ENCODE peak calls at places on chromosomes 3 and 15, in four cellular contexts. B is stomach, R is A549, Q is body of pancreas. S is an unnamed sample. For H3K4me1, the result is how much of the 10 kb centered on the place peaks cover.

GRCh38 chr3:59262076-59262498 is 212.3 kb upstream of the CFAP20DC start:
- DNase-seq in B (no peak), R (no peak), Q (no peak), S (peak)

GRCh38 chr3:12308517-12308916 is 19.6 kb downstream of the PPARG start:
- DNase-seq in B (no peak), R (peak), Q (no peak), S (no peak)

GRCh38 chr3:134644731-134645514 is 5.9 kb downstream of the KY start:
- DNase-seq in B (no peak), R (no peak), Q (no peak), S (no peak)

GRCh38 chr15:65414841-65415621 is 7.7 kb downstream of the IGDCC4 start:
- DNase-seq in B (no peak), R (peak), Q (peak), S (peak)

GRCh38 chr3:98978068-98978811 is 76.7 kb upstream of the DCBLD2 start:
- DNase-seq in B (no peak), R (no peak), Q (no peak), S (no peak)

GRCh38 chr3:113516115-113516505 is 1.2 kb upstream of the SPICE1 start:
- DNase-seq in B (no peak), R (peak), Q (no peak), S (no peak)

GRCh38 chr3:28564211-28564610 is 215.6 kb upstream of the AZI2 start:
- DNase-seq in B (no peak), R (no peak), Q (no peak), S (peak)

GRCh38 chr3:64141476-64141875 is 83.8 kb downstream of the PRICKLE2 start:
- DNase-seq in B (no peak), R (no peak), Q (no peak), S (no peak)

GRCh38 chr3:172595648-172596393 is 72.6 kb upstream of the TNFSF10 start:
- DNase-seq in B (peak), R (peak), Q (peak), S (no peak)

GRCh38 chr3:44065311-44065710 is 176.4 kb upstream of the TOPAZ1 start:
- DNase-seq in B (peak), R (no peak), Q (peak), S (peak)

GRCh38 chr15:40815042-40815678 is 7.9 kb upstream of the DNAJC17 start:
- DNase-seq in B (peak), R (no peak), Q (no peak), S (peak)

GRCh38 chr15:86916671-86917450 is 837.2 kb downstream of the AGBL1 start:
- DNase-seq in B (no peak), R (no peak), Q (no peak), S (peak)

GRCh38 chr15:71232411-71232810 is 117.1 kb downstream of the THSD4 start:
- DNase-seq in B (no peak), R (no peak), Q (no peak), S (no peak)

GRCh38 chr15:39613271-39613670 is 32.4 kb downstream of the THBS1 start:
- DNase-seq in B (no peak), R (no peak), Q (no peak), S (no peak)

GRCh38 chr3:94614192-94614591 is 551.3 kb downstream of the NSUN3 start:
- DNase-seq in B (no peak), R (no peak), Q (no peak), S (no peak)

GRCh38 chr15:49044002-49044401 is 2.2 kb downstream of the SECISBP2L start:
- DNase-seq in B (no peak), R (no peak), Q (no peak), S (no peak)

GRCh38 chr15:56215769-56216168 is 27.9 kb downstream of the RFX7 start:
- DNase-seq in B (no peak), R (no peak), Q (no peak), S (no peak)

GRCh38 chr3:155647988-155648591 is 96.8 kb downstream of the PLCH1 start:
- DNase-seq in B (no peak), R (no peak), Q (no peak), S (no peak)

GRCh38 chr3:163952499-163952898 is 1125.8 kb downstream of the SI start:
- DNase-seq in B (no peak), R (no peak), Q (no peak), S (no peak)

GRCh38 chr3:78666458-78666800 is 1101.4 kb downstream of the ROBO1 start:
- DNase-seq in B (no peak), R (peak), Q (no peak), S (no peak)

GRCh38 chr3:172354931-172355499 is 93.2 kb downstream of the GHSR start:
- DNase-seq in B (no peak), R (no peak), Q (no peak), S (no peak)

GRCh38 chr3:126939347-126939735 is 43.6 kb upstream of the PLXNA1 start:
- DNase-seq in B (no peak), R (no peak), Q (no peak), S (no peak)

GRCh38 chr3:49813497-49814174 is at the start of gene UBA7:
- DNase-seq in B (peak), R (no peak), Q (peak), S (peak)

GRCh38 chr15:32717290-32718081 is at the start of gene GREM1:
- DNase-seq in B (no peak), R (no peak), Q (no peak), S (no peak)

GRCh38 chr3:112334709-112335108 is 1.8 kb downstream of the CD200 start:
- DNase-seq in B (no peak), R (no peak), Q (no peak), S (no peak)

GRCh38 chr15:73794501-73795133 is 41.5 kb upstream of the INSYN1 start:
- DNase-seq in B (no peak), R (no peak), Q (no peak), S (peak)

GRCh38 chr3:161247049-161247448 is 25.9 kb downstream of the NMD3 start:
- DNase-seq in B (no peak), R (no peak), Q (no peak), S (no peak)

GRCh38 chr3:19931180-19931692 is 2.8 kb downstream of the EFHB start:
- DNase-seq in B (no peak), R (no peak), Q (no peak), S (no peak)

GRCh38 chr3:108946292-108947290 is 7.1 kb downstream of the GUCA1C start:
- DNase-seq in B (no peak), R (no peak), Q (no peak), S (no peak)

GRCh38 chr3:54427951-54428871 is 305.9 kb downstream of the CACNA2D3 start:
- DNase-seq in B (peak), R (peak), Q (peak), S (peak)

GRCh38 chr15:74062236-74062635 is 20.1 kb downstream of the GOLGA6A start:
- DNase-seq in B (no peak), R (no peak), Q (no peak), S (no peak)

GRCh38 chr15:32030795-32031194 is 480 bp downstream of the CHRNA7 start:
- DNase-seq in B (no peak), R (no peak), Q (no peak), S (peak)

GRCh38 chr15:78072080-78072892 is 5.2 kb downstream of the TBC1D2B start:
- DNase-seq in B (no peak), R (no peak), Q (no peak), S (no peak)

GRCh38 chr3:170848294-170848917 is 21.6 kb downstream of the RPL22L1 start:
- DNase-seq in B (no peak), R (no peak), Q (no peak), S (no peak)

DNA sequence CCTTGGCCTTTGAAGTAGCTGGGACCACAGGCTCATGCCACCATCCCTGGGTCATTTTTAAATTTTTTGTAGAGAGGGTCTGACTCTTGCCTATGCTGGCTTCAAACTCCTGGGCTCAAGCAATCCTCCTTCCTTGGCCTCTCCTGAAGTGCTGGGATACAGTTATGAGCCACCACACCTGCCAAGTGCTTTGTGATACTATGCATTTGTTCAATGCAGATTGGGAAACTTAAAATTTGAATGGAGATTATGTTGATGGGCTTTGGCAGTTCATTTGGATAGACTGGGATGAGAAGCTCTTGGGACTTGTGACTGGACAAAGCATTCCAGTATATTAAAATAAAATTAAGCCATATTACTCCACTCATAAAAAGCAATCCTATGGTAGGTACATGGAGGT is 3.9 kb upstream of the LMLN start:
- DNase-seq in B (no peak), R (no peak), Q (no peak), S (no peak)
- H3K4me1 ChIP-seq in B (half or more), R (under half), Q (half or more), S (under half)

GRCh38 chr3:40995271-40995670 is 204.0 kb upstream of the CTNNB1 start:
- DNase-seq in B (no peak), R (no peak), Q (no peak), S (no peak)

GRCh38 chr3:40997711-40998519 is 201.4 kb upstream of the CTNNB1 start:
- DNase-seq in B (no peak), R (no peak), Q (no peak), S (no peak)

GRCh38 chr3:40994611-40995010 is 204.7 kb upstream of the CTNNB1 start:
- DNase-seq in B (no peak), R (no peak), Q (no peak), S (no peak)

GRCh38 chr3:40996382-40996781 is 202.9 kb upstream of the CTNNB1 start:
- DNase-seq in B (no peak), R (no peak), Q (no peak), S (no peak)

DNA sequence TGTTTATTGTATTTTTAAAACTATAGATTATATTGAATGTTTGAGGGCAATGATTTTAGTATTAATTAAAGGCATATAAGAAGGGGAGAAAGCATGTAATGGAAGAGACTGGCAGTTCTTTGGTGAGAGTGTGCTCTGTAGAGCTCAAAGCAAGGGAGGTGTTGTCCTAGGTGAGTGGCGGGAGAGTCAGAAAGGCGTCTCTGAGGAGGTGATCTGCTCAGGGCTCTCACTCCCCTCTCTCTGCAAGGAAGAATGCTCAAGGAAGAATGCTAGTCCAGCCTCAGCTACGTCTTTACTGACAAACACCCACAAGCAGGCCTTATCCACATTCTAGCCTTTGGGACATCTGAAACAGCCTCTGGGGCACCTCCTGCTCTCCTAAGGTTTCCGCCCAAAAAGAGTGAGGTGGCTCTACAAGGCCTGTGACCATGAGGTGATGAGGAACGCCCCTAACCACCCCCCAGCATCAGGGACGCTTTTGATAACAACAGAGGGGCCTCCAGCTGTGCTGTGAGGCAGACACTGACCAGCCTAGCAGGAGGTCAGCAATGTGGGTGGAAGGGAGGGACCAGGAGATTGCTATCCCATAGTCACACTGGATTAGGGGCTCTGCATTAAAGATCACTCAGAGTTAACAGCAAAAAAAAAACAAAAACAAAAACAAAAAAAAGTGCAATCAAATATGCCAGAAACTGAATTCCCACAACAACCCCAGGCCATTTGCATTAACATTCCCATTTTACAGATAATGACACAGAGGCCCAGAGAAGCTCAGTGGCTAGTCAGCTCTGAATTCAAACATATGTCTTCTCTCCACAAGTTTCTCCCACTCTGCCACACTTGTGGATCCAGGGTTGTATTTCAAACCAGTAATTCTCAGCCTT is 202.2 kb upstream of the CTNNB1 start:
- DNase-seq in B (no peak), R (no peak), Q (no peak), S (no peak)
- H3K27ac ChIP-seq in B (no peak), R (no peak), Q (no peak), S (no peak)

GRCh38 chr3:129558772-129559564 is 16.0 kb downstream of the H1-8 start:
- DNase-seq in B (no peak), R (peak), Q (no peak), S (peak)

GRCh38 chr3:129559565-129560079 is 16.6 kb downstream of the H1-8 start:
- DNase-seq in B (no peak), R (no peak), Q (no peak), S (no peak)

GRCh38 chr3:129560931-129561594 is 18.1 kb downstream of the H1-8 start:
- DNase-seq in B (peak), R (no peak), Q (no peak), S (peak)

GRCh38 chr3:129561619-129562248 is 18.8 kb downstream of the H1-8 start:
- DNase-seq in B (no peak), R (no peak), Q (no peak), S (no peak)

GRCh38 chr3:129560269-129560787 is 17.4 kb downstream of the H1-8 start:
- DNase-seq in B (no peak), R (no peak), Q (no peak), S (no peak)
- H3K4me1 ChIP-seq in B (under half), R (under half), Q (under half), S (under half)

GRCh38 chr15:34336947-34337556 is 529 bp downstream of the SLC12A6 start:
- DNase-seq in B (no peak), R (no peak), Q (no peak), S (no peak)
- H3K27ac ChIP-seq in B (peak), R (peak), Q (peak), S (peak)

DNA sequence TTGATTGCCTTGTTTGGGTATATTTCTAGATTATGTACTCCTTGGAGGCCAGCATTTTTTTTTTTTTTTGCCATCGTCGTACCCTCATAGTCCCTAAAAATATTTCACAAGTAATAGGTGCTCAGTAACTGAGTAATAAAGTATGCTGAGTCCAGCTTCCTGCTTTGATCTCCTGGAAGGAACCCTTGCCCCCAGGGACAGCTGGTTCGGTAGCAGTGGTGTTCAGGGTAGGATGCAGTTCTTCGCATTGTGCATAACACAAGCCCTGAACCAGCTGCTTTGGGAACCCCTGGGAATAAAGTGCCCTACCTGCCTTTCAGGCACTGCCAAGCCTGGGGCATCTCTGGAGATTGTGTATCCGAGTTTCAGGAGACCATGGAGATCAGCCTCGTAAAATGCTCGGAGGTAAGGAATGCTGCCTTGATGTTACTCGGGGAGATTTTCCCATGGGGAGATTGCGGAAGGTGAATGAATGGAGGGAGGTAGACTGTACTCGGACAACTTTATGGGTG is 7.7 kb downstream of the MYZAP start:
- DNase-seq in B (no peak), R (no peak), Q (no peak), S (no peak)
- H3K4me1 ChIP-seq in B (half or more), R (under half), Q (half or more), S (under half)

GRCh38 chr3:185283374-185283935 is 29.6 kb upstream of the EHHADH start:
- DNase-seq in B (no peak), R (peak), Q (no peak), S (no peak)

GRCh38 chr3:185279582-185280138 is 25.8 kb upstream of the EHHADH start:
- DNase-seq in B (no peak), R (no peak), Q (no peak), S (no peak)

GRCh38 chr3:185280572-185281365 is 26.9 kb upstream of the EHHADH start:
- DNase-seq in B (no peak), R (peak), Q (no peak), S (no peak)

DNA sequence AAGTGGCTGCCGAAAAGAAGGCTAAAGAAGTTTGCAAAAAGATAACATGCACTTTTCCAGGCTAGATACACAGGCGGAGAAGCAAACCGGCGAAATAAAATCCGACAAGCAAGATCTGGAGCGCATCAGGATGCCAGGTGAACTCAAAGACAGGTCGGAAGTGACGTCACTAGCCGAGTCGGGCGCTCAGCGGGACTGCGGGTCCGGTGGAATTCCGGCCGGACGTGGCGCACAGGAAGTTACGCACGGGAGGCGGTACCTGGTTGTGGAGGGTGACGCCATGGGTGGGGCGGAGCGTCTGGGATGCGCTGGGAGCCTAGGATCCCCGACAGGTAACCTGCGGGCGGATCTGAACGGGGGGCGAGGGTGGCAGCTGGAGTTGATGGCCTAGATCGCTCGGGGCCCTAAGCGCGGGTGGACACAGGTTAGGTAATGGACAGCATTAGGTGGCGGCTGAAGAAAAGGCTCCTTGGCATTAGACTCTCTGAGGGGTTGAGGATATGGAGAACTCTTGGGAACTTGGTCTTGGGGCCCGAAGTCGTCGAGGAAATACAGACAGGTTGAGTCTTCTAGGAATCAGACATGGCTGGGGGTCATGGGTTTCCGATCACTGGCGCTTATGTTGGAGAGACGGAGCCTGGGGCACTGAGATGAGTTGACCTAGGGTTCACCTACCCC is 29.0 kb upstream of the EHHADH start:
- DNase-seq in B (peak), R (peak), Q (peak), S (peak)
- H3K27ac ChIP-seq in B (peak), R (peak), Q (peak), S (peak)

DNA sequence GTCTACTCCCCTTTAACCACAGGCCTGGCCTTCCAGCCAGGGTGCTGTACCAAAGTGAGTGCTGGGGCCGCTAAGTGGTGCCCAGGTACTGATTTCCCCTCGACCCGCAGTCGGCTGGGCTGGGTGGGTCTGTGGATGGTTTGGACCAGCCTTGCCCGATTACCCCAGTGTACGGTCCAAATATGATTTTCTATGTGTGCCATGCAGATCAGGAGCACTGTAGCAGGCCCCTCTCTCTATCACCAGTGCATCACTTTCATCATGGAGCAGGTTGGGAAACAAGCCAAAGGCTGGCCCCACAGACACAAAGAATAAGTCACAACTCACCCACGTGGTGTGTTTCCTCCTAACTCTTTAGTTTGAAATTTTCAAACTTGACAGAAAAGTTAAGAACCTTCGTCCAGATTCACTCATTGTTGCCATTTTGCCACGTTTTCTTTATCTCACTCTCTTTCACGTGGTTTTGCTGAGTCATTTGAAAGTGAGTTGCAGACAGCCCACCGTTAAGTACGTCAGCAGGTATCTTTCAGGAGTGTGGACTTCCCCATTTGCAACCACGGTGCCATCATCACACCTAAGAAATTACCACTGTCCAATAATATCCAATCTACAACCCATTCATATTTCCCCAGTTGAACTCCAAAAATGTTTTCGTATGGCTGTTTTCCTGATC is 37.0 kb downstream of the ZNF710 start:
- DNase-seq in B (no peak), R (no peak), Q (no peak), S (no peak)
- H3K4me1 ChIP-seq in B (half or more), R (under half), Q (half or more), S (under half)

GRCh38 chr3:45537596-45537959 is 57.0 kb upstream of the LIMD1 start:
- DNase-seq in B (no peak), R (no peak), Q (no peak), S (no peak)

GRCh38 chr3:45534580-45535080 is 59.9 kb upstream of the LIMD1 start:
- DNase-seq in B (no peak), R (no peak), Q (no peak), S (no peak)

GRCh38 chr3:45538641-45538986 is 55.9 kb upstream of the LIMD1 start:
- DNase-seq in B (no peak), R (no peak), Q (no peak), S (no peak)

GRCh38 chr3:45536316-45536715 is 58.2 kb upstream of the LIMD1 start:
- DNase-seq in B (no peak), R (no peak), Q (no peak), S (no peak)

GRCh38 chr3:45537960-45538640 is 56.5 kb upstream of the LIMD1 start:
- DNase-seq in B (no peak), R (no peak), Q (no peak), S (peak)
- H3K27ac ChIP-seq in B (peak), R (no peak), Q (peak), S (peak)